ENCODE peak calls at places on chromosome 12, in six cellular contexts. One of them, this sample, is unnamed.

GRCh38 chr12:24398605-24399004 is 449.1 kb upstream of the SOX5 start:
- DNase-seq in choroid plexus epithelial cell: peak; percentile 23
- DNase-seq in AG10803: no peak
- DNase-seq in stomach: no peak
- DNase-seq in astrocyte of the cerebellum: no peak
- DNase-seq in WERI-Rb-1: no peak
- DNase-seq in this sample: no peak

GRCh38 chr12:113697646-113698504 is 226.2 kb upstream of the LHX5 start:
- DNase-seq in choroid plexus epithelial cell: no peak
- DNase-seq in AG10803: no peak
- DNase-seq in stomach: no peak
- DNase-seq in astrocyte of the cerebellum: no peak
- DNase-seq in WERI-Rb-1: peak; percentile 96
- DNase-seq in this sample: no peak

GRCh38 chr12:12153596-12153995 is 82.9 kb downstream of the BCL2L14 start:
- DNase-seq in choroid plexus epithelial cell: no peak
- DNase-seq in AG10803: no peak
- DNase-seq in stomach: no peak
- DNase-seq in astrocyte of the cerebellum: no peak
- DNase-seq in WERI-Rb-1: no peak
- DNase-seq in this sample: no peak

GRCh38 chr12:120468271-120468845 is 1.2 kb downstream of the SRSF9 start:
- DNase-seq in choroid plexus epithelial cell: peak; percentile 76
- DNase-seq in AG10803: peak; percentile 62
- DNase-seq in stomach: peak; percentile 44
- DNase-seq in astrocyte of the cerebellum: peak; percentile 8
- DNase-seq in WERI-Rb-1: peak; percentile 20
- DNase-seq in this sample: peak; percentile 74

GRCh38 chr12:67940780-67941243 is 48.4 kb upstream of the IFNG-AS1 start:
- DNase-seq in choroid plexus epithelial cell: peak; percentile 61
- DNase-seq in AG10803: peak; percentile 78
- DNase-seq in stomach: peak; percentile 36
- DNase-seq in astrocyte of the cerebellum: no peak
- DNase-seq in WERI-Rb-1: peak; percentile 10
- DNase-seq in this sample: peak; percentile 13

GRCh38 chr12:6769003-6769389 is 2.8 kb downstream of the PTMS start:
- DNase-seq in choroid plexus epithelial cell: peak; percentile 62
- DNase-seq in AG10803: peak; percentile 47
- DNase-seq in stomach: no peak
- DNase-seq in astrocyte of the cerebellum: no peak
- DNase-seq in WERI-Rb-1: peak; percentile 97
- DNase-seq in this sample: peak; percentile 50

GRCh38 chr12:29528161-29528560 is 30.7 kb upstream of the OVCH1 start:
- DNase-seq in choroid plexus epithelial cell: no peak
- DNase-seq in AG10803: no peak
- DNase-seq in stomach: no peak
- DNase-seq in astrocyte of the cerebellum: no peak
- DNase-seq in WERI-Rb-1: no peak
- DNase-seq in this sample: no peak

GRCh38 chr12:45966486-45966885 is 23.9 kb downstream of the SCAF11 start:
- DNase-seq in choroid plexus epithelial cell: peak; percentile 86
- DNase-seq in AG10803: peak; percentile 89
- DNase-seq in stomach: no peak
- DNase-seq in astrocyte of the cerebellum: peak; percentile 63
- DNase-seq in WERI-Rb-1: no peak
- DNase-seq in this sample: peak; percentile 83

GRCh38 chr12:107328442-107329133 is 235.2 kb upstream of the CRY1 start:
- DNase-seq in choroid plexus epithelial cell: peak; percentile 63
- DNase-seq in AG10803: no peak
- DNase-seq in stomach: no peak
- DNase-seq in astrocyte of the cerebellum: peak; percentile 56
- DNase-seq in WERI-Rb-1: peak; percentile 9
- DNase-seq in this sample: peak; percentile 29

GRCh38 chr12:121668750-121669524 is 517 bp downstream of the MORN3 start:
- DNase-seq in choroid plexus epithelial cell: peak; percentile 48
- DNase-seq in AG10803: peak; percentile 23
- DNase-seq in stomach: peak; percentile 39
- DNase-seq in astrocyte of the cerebellum: peak; percentile 15
- DNase-seq in WERI-Rb-1: peak; percentile 77
- DNase-seq in this sample: peak; percentile 55

GRCh38 chr12:54624316-54625279 is 10.1 kb downstream of the LACRT start:
- DNase-seq in choroid plexus epithelial cell: peak; percentile 52
- DNase-seq in AG10803: no peak
- DNase-seq in stomach: no peak
- DNase-seq in astrocyte of the cerebellum: no peak
- DNase-seq in WERI-Rb-1: no peak
- DNase-seq in this sample: peak; percentile 13

GRCh38 chr12:25645421-25645820 is 92.3 kb upstream of the LMNTD1 start:
- DNase-seq in choroid plexus epithelial cell: no peak
- DNase-seq in AG10803: no peak
- DNase-seq in stomach: no peak
- DNase-seq in astrocyte of the cerebellum: no peak
- DNase-seq in WERI-Rb-1: no peak
- DNase-seq in this sample: no peak

GRCh38 chr12:104952816-104953215 is 5.3 kb downstream of the SLC41A2 start:
- DNase-seq in choroid plexus epithelial cell: no peak
- DNase-seq in AG10803: no peak
- DNase-seq in stomach: no peak
- DNase-seq in astrocyte of the cerebellum: no peak
- DNase-seq in WERI-Rb-1: no peak
- DNase-seq in this sample: no peak

GRCh38 chr12:39037115-39037514 is 131.7 kb upstream of the CPNE8 start:
- DNase-seq in choroid plexus epithelial cell: no peak
- DNase-seq in AG10803: no peak
- DNase-seq in stomach: no peak
- DNase-seq in astrocyte of the cerebellum: no peak
- DNase-seq in WERI-Rb-1: no peak
- DNase-seq in this sample: no peak

GRCh38 chr12:89748791-89749190 is 40.2 kb upstream of the ATP2B1 start:
- DNase-seq in choroid plexus epithelial cell: no peak
- DNase-seq in AG10803: peak; percentile 31
- DNase-seq in stomach: no peak
- DNase-seq in astrocyte of the cerebellum: no peak
- DNase-seq in WERI-Rb-1: no peak
- DNase-seq in this sample: no peak

GRCh38 chr12:122058750-122059149 is 19.8 kb upstream of the MLXIP start:
- DNase-seq in choroid plexus epithelial cell: no peak
- DNase-seq in AG10803: no peak
- DNase-seq in stomach: no peak
- DNase-seq in astrocyte of the cerebellum: no peak
- DNase-seq in WERI-Rb-1: no peak
- DNase-seq in this sample: no peak

GRCh38 chr12:105100207-105100985 is 7.1 kb upstream of the WASHC4 start:
- DNase-seq in choroid plexus epithelial cell: peak; percentile 84
- DNase-seq in AG10803: peak; percentile 62
- DNase-seq in stomach: no peak
- DNase-seq in astrocyte of the cerebellum: no peak
- DNase-seq in WERI-Rb-1: no peak
- DNase-seq in this sample: peak; percentile 75

GRCh38 chr12:107759410-107759809 is 1.5 kb downstream of the PRDM4 start:
- DNase-seq in choroid plexus epithelial cell: peak; percentile 89
- DNase-seq in AG10803: peak; percentile 80
- DNase-seq in stomach: no peak
- DNase-seq in astrocyte of the cerebellum: peak; percentile 79
- DNase-seq in WERI-Rb-1: no peak
- DNase-seq in this sample: peak; percentile 89

GRCh38 chr12:108839011-108839889 is 18.1 kb downstream of the SSH1 start:
- DNase-seq in choroid plexus epithelial cell: no peak
- DNase-seq in AG10803: peak; percentile 99
- DNase-seq in stomach: no peak
- DNase-seq in astrocyte of the cerebellum: no peak
- DNase-seq in WERI-Rb-1: no peak
- DNase-seq in this sample: peak; percentile 90

GRCh38 chr12:101619868-101620761 is 25.3 kb downstream of the MYBPC1 start:
- DNase-seq in choroid plexus epithelial cell: peak; percentile 57
- DNase-seq in AG10803: no peak
- DNase-seq in stomach: peak; percentile 67
- DNase-seq in astrocyte of the cerebellum: no peak
- DNase-seq in WERI-Rb-1: no peak
- DNase-seq in this sample: no peak

GRCh38 chr12:32107376-32108267 is 975 bp downstream of the BICD1 start:
- DNase-seq in choroid plexus epithelial cell: peak; percentile 66
- DNase-seq in AG10803: peak; percentile 62
- DNase-seq in stomach: no peak
- DNase-seq in astrocyte of the cerebellum: no peak
- DNase-seq in WERI-Rb-1: peak; percentile 12
- DNase-seq in this sample: peak; percentile 85

GRCh38 chr12:13257356-13257875 is 60.9 kb downstream of the EMP1 start:
- DNase-seq in choroid plexus epithelial cell: no peak
- DNase-seq in AG10803: no peak
- DNase-seq in stomach: no peak
- DNase-seq in astrocyte of the cerebellum: no peak
- DNase-seq in WERI-Rb-1: no peak
- DNase-seq in this sample: no peak

GRCh38 chr12:79659961-79660431 is 30.8 kb downstream of the PAWR start:
- DNase-seq in choroid plexus epithelial cell: no peak
- DNase-seq in AG10803: no peak
- DNase-seq in stomach: no peak
- DNase-seq in astrocyte of the cerebellum: no peak
- DNase-seq in WERI-Rb-1: no peak
- DNase-seq in this sample: no peak

GRCh38 chr12:57631566-57632368 is 1.2 kb downstream of the B4GALNT1 start:
- DNase-seq in choroid plexus epithelial cell: no peak
- DNase-seq in AG10803: no peak
- DNase-seq in stomach: no peak
- DNase-seq in astrocyte of the cerebellum: no peak
- DNase-seq in WERI-Rb-1: peak; percentile 48
- DNase-seq in this sample: peak; percentile 29
- H3K4me3 ChIP-seq in choroid plexus epithelial cell: peak overlapping the region; percentile 47
- H3K4me3 ChIP-seq in AG10803: peak overlapping the region; percentile 58
- H3K4me3 ChIP-seq in stomach: peak overlapping the region; percentile 51
- H3K4me3 ChIP-seq in astrocyte of the cerebellum: peak overlapping the region; percentile 53
- H3K4me3 ChIP-seq in WERI-Rb-1: peak overlapping the region; percentile 82
- H3K4me3 ChIP-seq in this sample: peak overlapping the region; percentile 51

GRCh38 chr12:77741974-77742517 is 88.6 kb upstream of the NAV3 start:
- DNase-seq in choroid plexus epithelial cell: no peak
- DNase-seq in AG10803: no peak
- DNase-seq in stomach: no peak
- DNase-seq in astrocyte of the cerebellum: no peak
- DNase-seq in WERI-Rb-1: no peak
- DNase-seq in this sample: no peak

GRCh38 chr12:77734489-77734888 is 96.2 kb upstream of the NAV3 start:
- DNase-seq in choroid plexus epithelial cell: peak; percentile 67
- DNase-seq in AG10803: peak; percentile 68
- DNase-seq in stomach: no peak
- DNase-seq in astrocyte of the cerebellum: no peak
- DNase-seq in WERI-Rb-1: no peak
- DNase-seq in this sample: peak; percentile 33

DNA sequence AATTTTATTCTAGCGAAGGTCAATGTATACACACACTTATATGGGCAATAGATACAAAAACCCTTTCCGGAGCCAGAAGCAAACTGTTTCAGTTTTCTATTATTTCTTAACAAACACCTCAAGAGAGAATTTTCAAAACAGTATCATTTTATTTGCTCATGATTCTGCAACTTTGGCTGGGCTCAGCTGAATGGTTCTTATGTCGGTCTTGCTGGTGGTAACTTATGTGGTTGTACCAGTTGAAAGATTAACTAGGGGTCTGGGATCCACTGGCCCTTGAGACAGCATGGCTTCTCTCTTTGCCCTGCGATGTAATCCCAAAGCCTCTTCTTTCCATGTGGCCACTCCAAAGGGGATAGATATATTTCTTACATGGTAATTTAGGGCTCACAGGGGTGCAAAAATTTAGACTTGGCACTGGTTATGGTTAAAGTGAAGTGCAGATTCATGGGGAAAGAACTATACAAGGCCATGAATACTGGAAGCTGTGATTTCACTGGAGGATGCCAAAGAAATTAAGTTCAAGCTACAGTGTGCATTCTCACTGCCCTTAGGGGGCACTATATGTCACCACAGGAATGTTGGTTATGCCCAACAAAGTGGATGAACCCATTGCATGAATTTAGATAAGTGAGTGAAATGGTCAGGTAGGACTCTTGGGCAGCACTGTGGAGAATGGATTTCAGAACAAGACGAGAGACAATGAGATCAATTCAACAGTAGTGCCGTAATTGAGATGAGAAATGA is 94.3 kb upstream of the NAV3 start:
- DNase-seq in choroid plexus epithelial cell: no peak
- DNase-seq in AG10803: no peak
- DNase-seq in stomach: no peak
- DNase-seq in astrocyte of the cerebellum: no peak
- DNase-seq in WERI-Rb-1: no peak
- DNase-seq in this sample: no peak
- TF ChIP-seq CTCF in choroid plexus epithelial cell: no peak
- TF ChIP-seq CTCF in AG10803: no peak
- TF ChIP-seq CTCF in stomach: no peak
- TF ChIP-seq CTCF in astrocyte of the cerebellum: no peak
- TF ChIP-seq CTCF in WERI-Rb-1: no peak
- TF ChIP-seq CTCF in this sample: no peak

GRCh38 chr12:1108276-1108675 is 117.3 kb downstream of the ERC1 start:
- DNase-seq in choroid plexus epithelial cell: no peak
- DNase-seq in AG10803: no peak
- DNase-seq in stomach: no peak
- DNase-seq in astrocyte of the cerebellum: no peak
- DNase-seq in WERI-Rb-1: no peak
- DNase-seq in this sample: no peak
- H3K4me3 ChIP-seq in choroid plexus epithelial cell: no peak overlapping the region
- H3K4me3 ChIP-seq in AG10803: no peak overlapping the region
- H3K4me3 ChIP-seq in stomach: no peak overlapping the region
- H3K4me3 ChIP-seq in astrocyte of the cerebellum: no peak overlapping the region
- H3K4me3 ChIP-seq in WERI-Rb-1: no peak overlapping the region
- H3K4me3 ChIP-seq in this sample: no peak overlapping the region

GRCh38 chr12:55732288-55732687 is 3.5 kb upstream of the CD63 start:
- DNase-seq in choroid plexus epithelial cell: no peak
- DNase-seq in AG10803: no peak
- DNase-seq in stomach: no peak
- DNase-seq in astrocyte of the cerebellum: no peak
- DNase-seq in WERI-Rb-1: no peak
- DNase-seq in this sample: no peak

GRCh38 chr12:55729592-55730446 is 1.0 kb upstream of the CD63 start:
- DNase-seq in choroid plexus epithelial cell: peak; percentile 71
- DNase-seq in AG10803: peak; percentile 89
- DNase-seq in stomach: peak; percentile 84
- DNase-seq in astrocyte of the cerebellum: peak; percentile 86
- DNase-seq in WERI-Rb-1: peak; percentile 94
- DNase-seq in this sample: peak; percentile 96

GRCh38 chr12:55728932-55729591 is at the start of gene CD63:
- DNase-seq in choroid plexus epithelial cell: peak; percentile 98
- DNase-seq in AG10803: peak; percentile 86
- DNase-seq in stomach: peak; percentile 91
- DNase-seq in astrocyte of the cerebellum: no peak
- DNase-seq in WERI-Rb-1: peak; percentile 82
- DNase-seq in this sample: peak; percentile 96

GRCh38 chr12:55728185-55728931 is 451 bp downstream of the CD63 start:
- DNase-seq in choroid plexus epithelial cell: peak; percentile 74
- DNase-seq in AG10803: peak; percentile 62
- DNase-seq in stomach: peak; percentile 77
- DNase-seq in astrocyte of the cerebellum: no peak
- DNase-seq in WERI-Rb-1: peak; percentile 87
- DNase-seq in this sample: peak; percentile 56

DNA sequence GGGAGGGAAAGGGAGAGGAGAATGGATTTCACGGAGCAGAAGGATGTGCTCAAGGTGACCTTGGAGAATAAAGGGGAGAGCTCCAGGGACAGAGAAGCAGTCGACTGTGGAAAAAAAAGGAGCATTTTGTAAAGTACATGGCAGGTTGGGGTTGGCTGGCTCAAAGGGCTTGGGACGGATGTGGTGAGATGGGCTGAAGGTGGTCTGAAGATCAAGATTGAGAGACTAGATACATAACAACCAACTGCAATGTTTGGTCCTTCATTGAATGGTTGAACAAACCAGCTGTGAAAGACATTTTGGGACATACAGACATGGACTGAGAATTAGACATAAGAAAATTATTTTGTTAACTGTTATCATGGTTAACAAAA is 1.6 kb upstream of the CD63 start:
- DNase-seq in choroid plexus epithelial cell: no peak
- DNase-seq in AG10803: no peak
- DNase-seq in stomach: no peak
- DNase-seq in astrocyte of the cerebellum: no peak
- DNase-seq in WERI-Rb-1: no peak
- DNase-seq in this sample: no peak
- TF ChIP-seq CTCF in choroid plexus epithelial cell: no peak
- TF ChIP-seq CTCF in AG10803: no peak
- TF ChIP-seq CTCF in stomach: no peak
- TF ChIP-seq CTCF in astrocyte of the cerebellum: no peak
- TF ChIP-seq CTCF in WERI-Rb-1: no peak
- TF ChIP-seq CTCF in this sample: no peak

This sample was measured in cardiac fibroblast.